ENCODE peak calls at places on chromosomes 12 and 14, in eight cellular contexts. One of them, this sample, is unnamed.

GRCh38 chr14:102873131-102873530 is 49.3 kb upstream of the AMN start:
- DNase-seq in AG04450: no peak
- DNase-seq in RWPE1: no peak
- DNase-seq in IMR-90: no peak
- DNase-seq in H9: no peak
- DNase-seq in esophagus squamous epithelium: no peak
- DNase-seq in Peyer's patch: no peak
- DNase-seq in mammary epithelial cell: no peak
- DNase-seq in this sample: no peak

GRCh38 chr12:31118831-31119530 is 45.3 kb downstream of the DDX11 start:
- DNase-seq in AG04450: no peak
- DNase-seq in RWPE1: peak
- DNase-seq in IMR-90: no peak
- DNase-seq in H9: peak
- DNase-seq in esophagus squamous epithelium: no peak
- DNase-seq in Peyer's patch: peak
- DNase-seq in mammary epithelial cell: no peak
- DNase-seq in this sample: no peak

GRCh38 chr12:90621927-90622326 is 333.0 kb downstream of the CCER1 start:
- DNase-seq in AG04450: peak
- DNase-seq in RWPE1: no peak
- DNase-seq in IMR-90: peak
- DNase-seq in H9: no peak
- DNase-seq in esophagus squamous epithelium: no peak
- DNase-seq in Peyer's patch: no peak
- DNase-seq in mammary epithelial cell: peak
- DNase-seq in this sample: no peak

GRCh38 chr12:89832336-89832735 is 123.7 kb upstream of the ATP2B1 start:
- DNase-seq in AG04450: no peak
- DNase-seq in RWPE1: no peak
- DNase-seq in IMR-90: no peak
- DNase-seq in H9: no peak
- DNase-seq in esophagus squamous epithelium: no peak
- DNase-seq in Peyer's patch: no peak
- DNase-seq in mammary epithelial cell: no peak
- DNase-seq in this sample: no peak

GRCh38 chr14:39607978-39608377 is 175.7 kb upstream of the FBXO33 start:
- DNase-seq in AG04450: no peak
- DNase-seq in RWPE1: no peak
- DNase-seq in IMR-90: no peak
- DNase-seq in H9: no peak
- DNase-seq in esophagus squamous epithelium: no peak
- DNase-seq in Peyer's patch: no peak
- DNase-seq in mammary epithelial cell: no peak
- DNase-seq in this sample: no peak

GRCh38 chr12:132259364-132259871 is 70.0 kb downstream of the GALNT9 start:
- DNase-seq in AG04450: no peak
- DNase-seq in RWPE1: no peak
- DNase-seq in IMR-90: no peak
- DNase-seq in H9: no peak
- DNase-seq in esophagus squamous epithelium: no peak
- DNase-seq in Peyer's patch: no peak
- DNase-seq in mammary epithelial cell: no peak
- DNase-seq in this sample: no peak

GRCh38 chr12:29547151-29547561 is 49.7 kb upstream of the OVCH1 start:
- DNase-seq in AG04450: peak
- DNase-seq in RWPE1: no peak
- DNase-seq in IMR-90: peak
- DNase-seq in H9: no peak
- DNase-seq in esophagus squamous epithelium: no peak
- DNase-seq in Peyer's patch: no peak
- DNase-seq in mammary epithelial cell: no peak
- DNase-seq in this sample: no peak

GRCh38 chr12:14239935-14240872 is 125.3 kb upstream of the ATF7IP start:
- DNase-seq in AG04450: no peak
- DNase-seq in RWPE1: no peak
- DNase-seq in IMR-90: no peak
- DNase-seq in H9: peak
- DNase-seq in esophagus squamous epithelium: no peak
- DNase-seq in Peyer's patch: no peak
- DNase-seq in mammary epithelial cell: no peak
- DNase-seq in this sample: no peak

GRCh38 chr14:104280902-104281767 is 142.7 kb downstream of the KIF26A start:
- DNase-seq in AG04450: no peak
- DNase-seq in RWPE1: no peak
- DNase-seq in IMR-90: no peak
- DNase-seq in H9: peak
- DNase-seq in esophagus squamous epithelium: no peak
- DNase-seq in Peyer's patch: peak
- DNase-seq in mammary epithelial cell: no peak
- DNase-seq in this sample: no peak

GRCh38 chr12:54413284-54414190 is 5.5 kb downstream of the ITGA5 start:
- DNase-seq in AG04450: no peak
- DNase-seq in RWPE1: no peak
- DNase-seq in IMR-90: no peak
- DNase-seq in H9: no peak
- DNase-seq in esophagus squamous epithelium: no peak
- DNase-seq in Peyer's patch: no peak
- DNase-seq in mammary epithelial cell: no peak
- DNase-seq in this sample: no peak

GRCh38 chr14:94540031-94540794 is 21.0 kb upstream of the SERPINA4 start:
- DNase-seq in AG04450: no peak
- DNase-seq in RWPE1: no peak
- DNase-seq in IMR-90: peak
- DNase-seq in H9: no peak
- DNase-seq in esophagus squamous epithelium: no peak
- DNase-seq in Peyer's patch: peak
- DNase-seq in mammary epithelial cell: no peak
- DNase-seq in this sample: no peak

GRCh38 chr12:75526655-75527511 is 15.5 kb upstream of the KRR1 start:
- DNase-seq in AG04450: peak
- DNase-seq in RWPE1: peak
- DNase-seq in IMR-90: peak
- DNase-seq in H9: peak
- DNase-seq in esophagus squamous epithelium: no peak
- DNase-seq in Peyer's patch: no peak
- DNase-seq in mammary epithelial cell: peak
- DNase-seq in this sample: peak

GRCh38 chr12:14367097-14367661 is 1.7 kb downstream of the ATF7IP start:
- DNase-seq in AG04450: no peak
- DNase-seq in RWPE1: no peak
- DNase-seq in IMR-90: peak
- DNase-seq in H9: no peak
- DNase-seq in esophagus squamous epithelium: no peak
- DNase-seq in Peyer's patch: no peak
- DNase-seq in mammary epithelial cell: peak
- DNase-seq in this sample: no peak

GRCh38 chr12:46442239-46442638 is 69.7 kb upstream of the SLC38A2 start:
- DNase-seq in AG04450: no peak
- DNase-seq in RWPE1: peak
- DNase-seq in IMR-90: peak
- DNase-seq in H9: no peak
- DNase-seq in esophagus squamous epithelium: no peak
- DNase-seq in Peyer's patch: no peak
- DNase-seq in mammary epithelial cell: peak
- DNase-seq in this sample: no peak

GRCh38 chr12:49869816-49870500 is 27.1 kb upstream of the BCDIN3D start:
- DNase-seq in AG04450: no peak
- DNase-seq in RWPE1: no peak
- DNase-seq in IMR-90: no peak
- DNase-seq in H9: peak
- DNase-seq in esophagus squamous epithelium: no peak
- DNase-seq in Peyer's patch: no peak
- DNase-seq in mammary epithelial cell: no peak
- DNase-seq in this sample: no peak

GRCh38 chr14:89644641-89645040 is 227.6 kb upstream of the FOXN3 start:
- DNase-seq in AG04450: no peak
- DNase-seq in RWPE1: no peak
- DNase-seq in IMR-90: no peak
- DNase-seq in H9: no peak
- DNase-seq in esophagus squamous epithelium: no peak
- DNase-seq in Peyer's patch: no peak
- DNase-seq in mammary epithelial cell: no peak
- DNase-seq in this sample: no peak

GRCh38 chr14:105272623-105273022 is 24.3 kb downstream of the BTBD6 start:
- DNase-seq in AG04450: no peak
- DNase-seq in RWPE1: no peak
- DNase-seq in IMR-90: no peak
- DNase-seq in H9: peak
- DNase-seq in esophagus squamous epithelium: no peak
- DNase-seq in Peyer's patch: no peak
- DNase-seq in mammary epithelial cell: no peak
- DNase-seq in this sample: no peak

GRCh38 chr14:96136361-96136760 is 68.3 kb upstream of the BDKRB2 start:
- DNase-seq in AG04450: no peak
- DNase-seq in RWPE1: peak
- DNase-seq in IMR-90: peak
- DNase-seq in H9: no peak
- DNase-seq in esophagus squamous epithelium: no peak
- DNase-seq in Peyer's patch: no peak
- DNase-seq in mammary epithelial cell: peak
- DNase-seq in this sample: no peak

GRCh38 chr12:94725375-94726168 is 75.2 kb upstream of the TMCC3 start:
- DNase-seq in AG04450: no peak
- DNase-seq in RWPE1: peak
- DNase-seq in IMR-90: peak
- DNase-seq in H9: peak
- DNase-seq in esophagus squamous epithelium: no peak
- DNase-seq in Peyer's patch: no peak
- DNase-seq in mammary epithelial cell: peak
- DNase-seq in this sample: no peak

DNA sequence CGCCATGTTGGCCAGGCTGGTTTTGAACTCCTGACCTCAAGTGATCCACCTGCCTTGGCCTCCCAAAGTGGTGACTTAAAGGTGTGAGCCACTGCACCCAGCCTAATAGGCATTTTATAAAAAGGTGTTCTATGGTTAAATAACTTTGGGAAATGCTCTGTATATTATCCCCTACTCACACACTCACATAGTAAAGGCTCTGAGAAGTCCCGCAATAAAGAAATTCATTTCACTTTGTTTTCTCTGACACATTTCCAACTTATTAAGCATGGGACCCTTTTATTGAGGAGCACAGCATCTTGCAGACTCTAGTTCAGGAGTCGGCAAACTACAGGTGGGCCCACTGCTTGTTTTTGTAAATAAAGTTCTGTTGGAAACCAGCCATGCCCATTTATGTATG is 63.9 kb downstream of the RNFT2 start:
- DNase-seq in AG04450: no peak
- DNase-seq in RWPE1: no peak
- DNase-seq in IMR-90: no peak
- DNase-seq in H9: no peak
- DNase-seq in esophagus squamous epithelium: no peak
- DNase-seq in Peyer's patch: no peak
- DNase-seq in mammary epithelial cell: no peak
- DNase-seq in this sample: no peak
- H3K27ac ChIP-seq in AG04450: no peak
- H3K27ac ChIP-seq in RWPE1: no peak
- H3K27ac ChIP-seq in IMR-90: no peak
- H3K27ac ChIP-seq in H9: no peak
- H3K27ac ChIP-seq in esophagus squamous epithelium: no peak
- H3K27ac ChIP-seq in Peyer's patch: no peak
- H3K27ac ChIP-seq in mammary epithelial cell: no peak
- H3K27ac ChIP-seq in this sample: no peak

DNA sequence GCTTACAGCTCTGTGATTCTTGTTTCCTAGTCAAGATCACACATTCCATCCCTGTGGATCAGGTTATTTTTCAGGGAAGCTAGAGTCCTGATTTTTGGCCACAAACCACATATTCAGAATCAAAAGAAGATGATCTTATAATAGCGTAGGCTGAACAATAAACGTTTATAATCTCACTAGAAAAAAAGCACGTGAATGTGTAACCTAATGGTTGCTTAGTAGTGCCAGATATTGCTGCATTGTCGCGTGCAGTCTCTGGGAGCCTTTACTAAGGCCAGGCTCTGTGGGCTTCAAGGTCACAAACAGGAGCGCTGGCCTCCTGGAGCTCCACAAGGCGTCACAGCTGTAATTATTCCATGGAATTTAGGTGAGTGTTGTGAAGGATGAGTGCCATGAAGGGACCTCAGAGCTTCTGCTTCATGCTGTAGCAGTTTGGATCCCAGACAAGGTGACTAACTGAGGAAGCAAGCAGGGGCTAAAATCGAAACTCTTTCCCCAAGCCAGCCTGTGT is 17.4 kb downstream of the CDKN1B start:
- DNase-seq in AG04450: no peak
- DNase-seq in RWPE1: no peak
- DNase-seq in IMR-90: peak
- DNase-seq in H9: no peak
- DNase-seq in esophagus squamous epithelium: no peak
- DNase-seq in Peyer's patch: no peak
- DNase-seq in mammary epithelial cell: no peak
- DNase-seq in this sample: no peak
- H3K27ac ChIP-seq in AG04450: peak
- H3K27ac ChIP-seq in RWPE1: no peak
- H3K27ac ChIP-seq in IMR-90: peak
- H3K27ac ChIP-seq in H9: no peak
- H3K27ac ChIP-seq in esophagus squamous epithelium: peak
- H3K27ac ChIP-seq in Peyer's patch: peak
- H3K27ac ChIP-seq in mammary epithelial cell: no peak
- H3K27ac ChIP-seq in this sample: peak

GRCh38 chr12:6635375-6635855 is 344 bp downstream of the LPAR5 start:
- DNase-seq in AG04450: no peak
- DNase-seq in RWPE1: no peak
- DNase-seq in IMR-90: no peak
- DNase-seq in H9: no peak
- DNase-seq in esophagus squamous epithelium: no peak
- DNase-seq in Peyer's patch: no peak
- DNase-seq in mammary epithelial cell: no peak
- DNase-seq in this sample: no peak
- H3K27ac ChIP-seq in AG04450: no peak
- H3K27ac ChIP-seq in RWPE1: peak
- H3K27ac ChIP-seq in IMR-90: no peak
- H3K27ac ChIP-seq in H9: no peak
- H3K27ac ChIP-seq in esophagus squamous epithelium: peak
- H3K27ac ChIP-seq in Peyer's patch: peak
- H3K27ac ChIP-seq in mammary epithelial cell: no peak
- H3K27ac ChIP-seq in this sample: peak

DNA sequence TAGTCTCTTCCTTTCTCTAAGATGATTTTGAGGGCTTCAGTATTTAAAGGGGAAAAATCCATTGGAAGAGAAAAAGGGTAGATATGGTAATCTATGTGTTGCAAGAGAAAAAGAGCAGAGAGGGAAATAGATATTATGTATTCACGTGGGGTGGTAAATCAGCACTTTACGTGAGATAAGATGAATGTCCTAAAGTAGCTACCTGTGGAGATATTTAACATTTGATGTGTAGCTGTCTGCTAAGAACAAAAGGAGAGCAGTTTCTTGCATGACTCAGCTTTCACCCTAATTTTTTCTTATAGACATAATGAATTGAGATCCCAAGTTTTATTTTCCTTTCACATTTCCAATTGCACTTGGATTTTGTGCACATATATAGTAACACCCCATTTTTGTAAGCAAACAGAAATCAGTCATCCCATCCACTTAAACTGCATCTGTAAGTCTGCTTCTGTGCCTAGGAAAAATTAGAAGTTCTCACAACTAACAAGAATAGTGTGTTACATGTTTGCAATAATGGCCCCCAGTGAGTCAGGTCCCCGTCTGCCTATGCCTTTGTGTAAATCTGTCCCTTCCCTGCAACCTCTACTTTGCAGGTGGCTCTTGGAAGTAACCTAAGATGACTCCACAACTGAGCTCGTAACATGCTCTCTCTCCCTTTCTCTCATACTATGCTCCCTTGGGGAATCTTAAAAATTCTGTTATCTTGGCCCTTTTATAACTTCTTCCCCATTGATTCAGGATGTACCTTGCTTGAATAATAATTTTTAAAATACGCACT is 3.6 kb downstream of the TMTC3 start:
- DNase-seq in AG04450: no peak
- DNase-seq in RWPE1: no peak
- DNase-seq in IMR-90: no peak
- DNase-seq in H9: no peak
- DNase-seq in esophagus squamous epithelium: no peak
- DNase-seq in Peyer's patch: no peak
- DNase-seq in mammary epithelial cell: peak
- DNase-seq in this sample: no peak
- H3K27ac ChIP-seq in AG04450: no peak
- H3K27ac ChIP-seq in RWPE1: no peak
- H3K27ac ChIP-seq in IMR-90: no peak
- H3K27ac ChIP-seq in H9: peak
- H3K27ac ChIP-seq in esophagus squamous epithelium: peak
- H3K27ac ChIP-seq in Peyer's patch: no peak
- H3K27ac ChIP-seq in mammary epithelial cell: peak
- H3K27ac ChIP-seq in this sample: no peak